ENCODE peak calls at places on chromosomes 1 and 21, in nine cellular contexts. G is HCEC 1CT; C is left ventricle myocardium superior; E is stimulated activated CD4-positive, alpha-beta T cell treated with anti-CD3 and anti-CD28 coated beads, Interleukin-12 subunit alpha, Interleukin-12 subunit beta, amount 100 ng/mL, for 4 hours; R is colonic mucosa; L is stimulated activated CD8-positive, alpha-beta memory T cell treated with anti-CD3 and anti-CD28 coated beads, Interleukin-2, amount 100 ng/mL, for 48 hours; H is germinal center; I is fibroblast of mammary gland; Z is T47D. K is an unnamed sample.

GRCh38 chr1:171290611-171291010 is 23.4 kb upstream of the FMO4 start:
- DNase-seq in L (no peak), E (no peak), I (no peak), R (no peak), H (no peak), C (no peak), G (no peak), Z (no peak), K (no peak)

GRCh38 chr1:67753776-67754525 is 69.0 kb downstream of the GADD45A start:
- DNase-seq in Z (no peak), I (no peak), G (no peak), C (no peak), E (no peak), H (no peak), R (no peak), L (no peak), K (no peak)

GRCh38 chr1:201790261-201790660 is 38.7 kb upstream of the IPO9 start:
- DNase-seq in G (peak; percentile 69), R (no peak), C (no peak), I (peak; percentile 78), Z (no peak), H (no peak), L (no peak), E (no peak), K (no peak)

GRCh38 chr1:23923592-23924495 is 10.7 kb upstream of the CNR2 start:
- DNase-seq in H (no peak), I (peak; percentile 8), R (no peak), L (no peak), E (no peak), G (no peak), C (no peak), Z (peak; percentile 35), K (no peak)

GRCh38 chr1:52426391-52426790 is 22.0 kb downstream of the PRPF38A start:
- DNase-seq in C (no peak), E (no peak), L (no peak), H (no peak), Z (no peak), I (no peak), G (peak; percentile 6), R (no peak), K (no peak)

GRCh38 chr21:38838598-38839369 is 33.1 kb downstream of the ETS2 start:
- DNase-seq in L (no peak), Z (no peak), H (no peak), I (no peak), G (no peak), R (peak; percentile 10), E (no peak), C (no peak), K (no peak)

GRCh38 chr1:106526650-106527049 is 529.8 kb upstream of the PRMT6 start:
- DNase-seq in L (no peak), G (no peak), H (no peak), Z (no peak), E (no peak), C (no peak), R (no peak), I (peak; percentile 68), K (no peak)

GRCh38 chr1:222523852-222524251 is 24.1 kb downstream of the HHIPL2 start:
- DNase-seq in E (no peak), H (no peak), L (no peak), G (no peak), R (no peak), C (no peak), I (peak; percentile 70), Z (no peak), K (no peak)

GRCh38 chr1:202106340-202107284 is 16.1 kb upstream of the GPR37L1 start:
- DNase-seq in R (peak; percentile 94), C (no peak), Z (no peak), E (no peak), I (no peak), G (no peak), L (no peak), H (no peak), K (no peak)

GRCh38 chr1:230160957-230161771 is 94.1 kb downstream of the GALNT2 start:
- DNase-seq in L (no peak), Z (no peak), C (no peak), G (peak; percentile 28), E (no peak), H (no peak), I (peak; percentile 63), R (no peak), K (no peak)

GRCh38 chr1:182595641-182596240 is 6.7 kb upstream of the RNASEL start:
- DNase-seq in C (peak; percentile 66), I (peak; percentile 79), L (peak; percentile 50), H (peak; percentile 75), Z (peak; percentile 78), R (peak; percentile 81), E (peak; percentile 63), G (peak; percentile 59), K (peak; percentile 56)

GRCh38 chr1:54456921-54457529 is 50.8 kb upstream of the SSBP3 start:
- DNase-seq in E (no peak), G (no peak), I (no peak), C (no peak), L (no peak), H (no peak), R (no peak), Z (no peak), K (no peak)

GRCh38 chr1:235567812-235568444 is 63.7 kb upstream of the B3GALNT2 start:
- DNase-seq in G (no peak), E (no peak), H (no peak), Z (no peak), C (no peak), I (no peak), R (no peak), L (no peak), K (no peak)

GRCh38 chr1:79161077-79161476 is 154.5 kb upstream of the ADGRL4 start:
- DNase-seq in G (peak; percentile 83), Z (no peak), R (no peak), E (no peak), H (no peak), C (no peak), I (peak; percentile 60), L (no peak), K (no peak)

GRCh38 chr21:33541105-33541711 is 709 bp downstream of the GART start:
- DNase-seq in E (no peak), I (peak; percentile 28), G (peak; percentile 47), Z (peak; percentile 27), H (peak; percentile 26), R (peak; percentile 31), C (no peak), L (peak; percentile 3), K (no peak)

GRCh38 chr1:162740755-162741154 is 49.7 kb upstream of the HSD17B7 start:
- DNase-seq in R (peak; percentile 69), I (no peak), L (no peak), H (no peak), Z (no peak), G (no peak), E (no peak), C (no peak), K (no peak)

GRCh38 chr1:2199042-2199810 is 4.7 kb upstream of the FAAP20 start:
- DNase-seq in E (peak; percentile 77), C (peak; percentile 92), G (peak; percentile 84), Z (no peak), L (peak; percentile 76), I (peak; percentile 88), H (peak; percentile 47), R (peak; percentile 95), K (peak; percentile 65)

GRCh38 chr1:230394134-230394533 is 32.0 kb downstream of the PGBD5 start:
- DNase-seq in H (no peak), G (no peak), L (no peak), Z (no peak), I (no peak), C (no peak), E (no peak), R (no peak), K (no peak)

GRCh38 chr1:52662645-52663313 is 29.8 kb downstream of the SHISAL2A start:
- DNase-seq in I (peak; percentile 35), E (no peak), R (no peak), L (no peak), H (no peak), G (no peak), C (no peak), Z (peak; percentile 38), K (no peak)

GRCh38 chr1:27318137-27318536 is 3.8 kb upstream of the TMEM222 start:
- DNase-seq in G (no peak), H (no peak), C (no peak), E (no peak), Z (no peak), L (no peak), I (no peak), R (no peak), K (no peak)

GRCh38 chr1:200226268-200226968 is 183.4 kb downstream of the ZNF281 start:
- DNase-seq in E (peak; percentile 13), I (no peak), H (no peak), R (no peak), L (no peak), C (no peak), G (peak; percentile 37), Z (no peak), K (peak; percentile 19)

GRCh38 chr1:32351859-32352745 is 10.2 kb downstream of the FAM229A start:
- DNase-seq in R (peak; percentile 52), E (no peak), H (no peak), L (no peak), Z (peak; percentile 34), I (peak; percentile 26), G (peak; percentile 38), C (peak; percentile 78), K (no peak)

GRCh38 chr1:184379111-184379752 is 7.6 kb upstream of the C1orf21 start:
- DNase-seq in C (no peak), G (no peak), Z (peak; percentile 31), I (no peak), H (no peak), R (no peak), L (no peak), E (no peak), K (no peak)

GRCh38 chr1:44154665-44155064 is 13.2 kb upstream of the KLF18 start:
- DNase-seq in R (no peak), C (no peak), Z (peak; percentile 51), L (no peak), H (no peak), G (no peak), E (no peak), I (no peak), K (no peak)

GRCh38 chr1:205358579-205358978 is 1.9 kb upstream of the KLHDC8A start:
- DNase-seq in R (no peak), I (no peak), Z (no peak), E (no peak), L (no peak), H (no peak), C (no peak), G (no peak), K (no peak)

K was measured in activated CD4-positive, alpha-beta T cell treated with anti-CD3 and anti-CD28 coated beads for 24 hours.